ENCODE peak calls at places on chromosomes 3 and 15, in five cellular contexts. K is tibial nerve, N is PC-9, U is dorsolateral prefrontal cortex, L is AG04450. B is an unnamed sample. For H3K27me3, the result is how much of the 10 kb centered on the place peaks cover.

GRCh38 chr3:102473648-102474047 is 38.8 kb downstream of the ZPLD1 start:
- DNase-seq in K (no peak), N (no peak), U (no peak), L (no peak), B (no peak)

GRCh38 chr3:188154758-188155574 is 1.0 kb downstream of the LPP start:
- DNase-seq in K (no peak), N (no peak), U (no peak), L (no peak), B (no peak)

GRCh38 chr3:191387441-191388077 is 57.2 kb upstream of the UTS2B start:
- DNase-seq in K (no peak), N (no peak), U (no peak), L (no peak), B (no peak)

GRCh38 chr15:101479851-101480612 is 9.5 kb downstream of the PCSK6 start:
- DNase-seq in K (no peak), N (no peak), U (peak), L (no peak), B (no peak)

GRCh38 chr15:76386178-76386577 is 49.6 kb downstream of the ISL2 start:
- DNase-seq in K (no peak), N (no peak), U (no peak), L (no peak), B (no peak)

GRCh38 chr15:55661431-55661830 is 73.3 kb upstream of the PYGO1 start:
- DNase-seq in K (no peak), N (no peak), U (no peak), L (no peak), B (no peak)

GRCh38 chr3:11609481-11609880 is 34.2 kb downstream of the VGLL4 start:
- DNase-seq in K (no peak), N (no peak), U (no peak), L (no peak), B (no peak)

GRCh38 chr3:178513539-178514410 is 22.5 kb upstream of the KCNMB2 start:
- DNase-seq in K (no peak), N (no peak), U (no peak), L (no peak), B (no peak)

GRCh38 chr15:32705450-32705849 is 12.4 kb upstream of the GREM1 start:
- DNase-seq in K (no peak), N (no peak), U (no peak), L (no peak), B (no peak)

GRCh38 chr3:161413127-161413854 is 42.0 kb upstream of the SPTSSB start:
- DNase-seq in K (no peak), N (no peak), U (peak), L (no peak), B (peak)

GRCh38 chr15:37618368-37618767 is 316.1 kb upstream of the TMCO5A start:
- DNase-seq in K (no peak), N (no peak), U (no peak), L (no peak), B (no peak)

GRCh38 chr15:70133781-70134180 is 36.1 kb upstream of the TLE3 start:
- DNase-seq in K (no peak), N (no peak), U (no peak), L (no peak), B (no peak)

GRCh38 chr15:70956196-70956595 is 63.6 kb downstream of the LRRC49 start:
- DNase-seq in K (no peak), N (no peak), U (no peak), L (no peak), B (no peak)

GRCh38 chr3:125150525-125151436 is 61.8 kb downstream of the SLC12A8 start:
- DNase-seq in K (peak), N (no peak), U (no peak), L (no peak), B (no peak)

GRCh38 chr3:172329070-172329469 is 119.2 kb downstream of the GHSR start:
- DNase-seq in K (no peak), N (no peak), U (no peak), L (no peak), B (no peak)

GRCh38 chr3:63168179-63168578 is 109.9 kb upstream of the SYNPR start:
- DNase-seq in K (no peak), N (no peak), U (no peak), L (no peak), B (no peak)

GRCh38 chr3:152264378-152264777 is 4.4 kb upstream of the MBNL1 start:
- DNase-seq in K (no peak), N (no peak), U (no peak), L (no peak), B (no peak)

GRCh38 chr3:10835406-10835805 is 19.4 kb downstream of the SLC6A11 start:
- DNase-seq in K (no peak), N (no peak), U (no peak), L (no peak), B (no peak)

GRCh38 chr15:87610366-87610765 is 646.2 kb downstream of the NTRK3 start:
- DNase-seq in K (no peak), N (no peak), U (no peak), L (no peak), B (no peak)

GRCh38 chr15:72227720-72228119 is 3.3 kb downstream of the PKM start:
- DNase-seq in K (no peak), N (no peak), U (no peak), L (no peak), B (no peak)
- H3K27ac ChIP-seq in K (no peak), N (peak), U (peak), L (peak), B (peak)

GRCh38 chr3:186512570-186513302 is 31.4 kb downstream of the CRYGS start:
- DNase-seq in K (no peak), N (no peak), U (no peak), L (no peak), B (no peak)
- H3K27me3 ChIP-seq in K (under half), N (half or more), U (under half), L (under half), B (under half)

DNA sequence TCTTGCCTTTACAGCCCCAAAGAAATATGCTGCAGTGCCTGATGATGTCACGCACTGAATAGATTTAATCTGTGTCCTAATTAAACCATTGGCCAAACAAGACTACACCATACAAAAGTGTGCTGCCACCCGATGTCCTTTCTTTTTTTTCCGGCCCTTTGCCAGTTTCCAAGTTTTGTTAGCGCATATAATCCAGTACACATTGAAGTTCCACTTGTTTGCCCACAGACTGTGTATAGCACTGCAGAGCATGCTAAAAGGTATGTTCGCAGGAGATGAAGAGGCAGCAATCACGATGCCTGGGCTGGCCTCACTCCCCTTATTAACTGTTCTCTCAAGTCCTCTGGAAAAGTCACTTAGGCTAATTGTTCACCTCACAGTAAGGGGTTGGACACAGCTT is 26.8 kb downstream of the MRPS25 start:
- DNase-seq in K (no peak), N (no peak), U (no peak), L (no peak), B (no peak)
- H3K27ac ChIP-seq in K (no peak), N (no peak), U (no peak), L (no peak), B (no peak)

GRCh38 chr15:96328101-96328958 is 2.2 kb upstream of the NR2F2 start:
- DNase-seq in K (no peak), N (no peak), U (no peak), L (no peak), B (no peak)
- H3K27me3 ChIP-seq in K (under half), N (under half), U (half or more), L (under half), B (under half)

GRCh38 chr3:71168961-71169411 is 414.5 kb downstream of the FOXP1 start:
- DNase-seq in K (no peak), N (no peak), U (no peak), L (no peak), B (no peak)
- H3K27ac ChIP-seq in K (no peak), N (no peak), U (no peak), L (peak), B (peak)

DNA sequence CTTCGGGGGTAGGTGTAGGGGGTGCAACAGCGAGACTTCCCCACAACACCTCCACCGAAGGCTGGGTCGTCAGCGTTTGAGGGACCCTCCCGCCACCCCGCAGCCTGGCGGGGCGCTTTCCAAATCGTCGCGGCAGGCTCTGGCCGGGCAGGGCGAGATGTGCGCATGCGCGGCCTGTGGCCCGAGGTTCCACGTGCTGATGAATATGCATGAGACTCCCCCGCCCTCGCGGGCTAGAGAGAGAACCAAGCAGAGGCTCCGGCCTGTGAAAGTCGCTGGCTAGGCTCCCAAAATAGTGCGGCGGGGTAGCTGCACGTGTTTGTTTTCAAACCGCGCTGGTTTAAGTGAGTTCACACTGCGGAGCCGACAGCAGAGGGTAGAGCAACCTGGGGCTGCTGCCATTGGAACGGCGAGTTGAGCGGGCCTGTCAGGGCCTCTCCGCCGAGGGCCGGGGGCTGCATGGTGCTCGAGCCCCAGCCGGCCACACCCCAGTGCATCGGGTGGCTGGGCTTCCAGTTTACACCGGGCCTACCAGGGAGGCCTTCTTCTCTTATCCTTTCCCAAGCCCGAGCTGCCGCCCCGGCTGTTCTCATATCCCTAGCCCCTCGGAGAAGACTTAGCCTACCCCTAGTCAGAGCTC is 10.0 kb downstream of the ZIC1 start:
- DNase-seq in K (no peak), N (peak), U (peak), L (peak), B (peak)
- H3K27me3 ChIP-seq in K (half or more), N (under half), U (under half), L (half or more), B (under half)

GRCh38 chr3:160090653-160091052 is 102.0 kb downstream of the IL12A start:
- DNase-seq in K (no peak), N (no peak), U (no peak), L (no peak), B (no peak)

GRCh38 chr3:160084998-160085397 is 96.4 kb downstream of the IL12A start:
- DNase-seq in K (no peak), N (peak), U (no peak), L (no peak), B (no peak)

GRCh38 chr3:160092760-160093159 is 104.1 kb downstream of the IL12A start:
- DNase-seq in K (no peak), N (no peak), U (no peak), L (no peak), B (no peak)

GRCh38 chr3:160091441-160091840 is 102.8 kb downstream of the IL12A start:
- DNase-seq in K (no peak), N (no peak), U (no peak), L (no peak), B (no peak)

GRCh38 chr3:160088492-160089137 is 100.0 kb downstream of the IL12A start:
- DNase-seq in K (no peak), N (no peak), U (no peak), L (no peak), B (no peak)
- H3K27ac ChIP-seq in K (no peak), N (no peak), U (no peak), L (no peak), B (no peak)

GRCh38 chr3:146156060-146156459 is 4.9 kb downstream of the PLOD2 start:
- DNase-seq in K (no peak), N (no peak), U (no peak), L (no peak), B (no peak)

GRCh38 chr3:146155022-146155421 is 6.0 kb downstream of the PLOD2 start:
- DNase-seq in K (no peak), N (no peak), U (no peak), L (no peak), B (no peak)

GRCh38 chr3:146159037-146159436 is 1.9 kb downstream of the PLOD2 start:
- DNase-seq in K (no peak), N (no peak), U (no peak), L (no peak), B (no peak)

GRCh38 chr3:146157325-146158060 is 3.5 kb downstream of the PLOD2 start:
- DNase-seq in K (no peak), N (no peak), U (no peak), L (no peak), B (no peak)

DNA sequence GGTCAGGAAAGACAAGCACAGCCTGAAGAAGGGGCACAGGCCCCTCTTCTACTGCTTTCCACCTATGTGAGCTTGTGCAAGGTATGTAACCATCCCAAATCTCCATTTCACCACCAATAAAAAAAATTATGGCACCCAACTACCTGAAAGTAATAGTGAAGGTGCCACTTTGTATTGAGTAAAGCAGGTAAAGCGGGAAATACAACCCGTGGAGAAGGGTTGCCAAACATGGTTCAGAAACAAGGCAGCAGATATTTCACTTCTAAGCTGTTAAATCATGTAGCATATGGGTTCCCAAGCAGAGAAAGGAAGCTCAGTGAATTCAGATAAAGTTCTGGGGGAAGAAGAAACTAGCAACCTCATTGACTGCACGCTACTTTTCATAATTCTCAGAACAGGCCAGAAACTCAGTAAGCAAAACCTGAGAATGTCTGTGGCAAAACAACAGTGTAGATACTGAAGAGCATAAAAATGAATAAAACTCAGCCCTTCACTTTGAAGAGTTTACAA is 4.1 kb downstream of the PLOD2 start:
- DNase-seq in K (no peak), N (no peak), U (no peak), L (no peak), B (no peak)
- H3K27me3 ChIP-seq in K (under half), N (under half), U (under half), L (under half), B (under half)

DNA sequence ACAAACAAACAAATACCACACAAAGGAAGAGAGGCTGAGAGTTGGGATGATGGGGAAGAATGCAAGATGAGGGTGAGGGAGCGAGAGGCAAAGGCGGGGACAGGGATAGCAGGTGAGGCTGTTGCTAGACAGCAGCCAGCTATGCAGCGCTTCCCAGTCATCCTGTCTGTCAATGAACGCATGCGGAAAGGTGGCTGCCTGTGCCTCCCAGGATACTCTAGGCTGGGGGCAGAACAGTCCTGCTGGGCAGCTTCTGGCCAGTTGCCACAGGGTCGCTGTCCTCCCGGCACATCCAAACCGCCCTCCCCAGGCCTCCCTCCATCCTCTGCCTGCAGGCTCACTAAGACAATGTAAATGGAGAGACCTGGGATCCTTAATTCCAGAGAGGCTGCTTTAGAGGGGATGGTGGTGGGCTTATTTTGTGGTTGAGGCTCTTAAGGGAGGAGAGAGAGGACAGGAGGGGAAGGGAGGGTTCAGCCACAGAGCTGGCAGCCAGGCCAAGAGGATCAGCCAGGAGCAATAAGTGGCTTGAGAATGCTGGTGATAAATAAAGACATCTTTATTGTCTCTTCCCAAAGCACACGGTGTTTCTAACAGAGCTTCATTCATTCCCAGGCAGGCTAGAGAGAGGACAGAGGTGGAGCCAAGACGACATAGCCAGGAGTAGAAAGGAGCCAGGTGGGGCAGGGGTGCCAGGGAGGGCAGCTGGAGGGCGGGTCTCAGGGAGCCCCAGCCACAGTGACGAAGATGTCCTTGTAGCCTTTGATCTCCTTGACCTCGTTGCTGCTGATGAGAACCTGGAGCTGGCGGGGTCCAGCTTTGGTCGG is 9.2 kb upstream of the TGM5 start:
- DNase-seq in K (no peak), N (no peak), U (no peak), L (no peak), B (no peak)
- H3K27ac ChIP-seq in K (no peak), N (no peak), U (no peak), L (no peak), B (peak)